ENCODE peak calls at places on chromosomes 1 and 21, in ten cellular contexts. One of them, this sample, is unnamed.

GRCh38 chr1:7595338-7595737 is 175.8 kb upstream of the VAMP3 start:
- DNase-seq in mammary epithelial cell: no peak
- DNase-seq in left ventricle myocardium inferior: no peak
- DNase-seq in right atrium auricular region: no peak
- DNase-seq in fibroblast of pulmonary artery: no peak
- DNase-seq in upper lobe of right lung: peak
- DNase-seq in brain microvascular endothelial cell: no peak
- DNase-seq in ascending aorta: no peak
- DNase-seq in A549: no peak
- DNase-seq in cardiac muscle cell: no peak
- DNase-seq in this sample: no peak

GRCh38 chr1:228104526-228105251 is 1.6 kb upstream of the C1orf35 start:
- DNase-seq in brain microvascular endothelial cell: no peak
- DNase-seq in right atrium auricular region: no peak
- DNase-seq in upper lobe of right lung: no peak
- DNase-seq in A549: no peak
- DNase-seq in ascending aorta: no peak
- DNase-seq in left ventricle myocardium inferior: no peak
- DNase-seq in mammary epithelial cell: no peak
- DNase-seq in cardiac muscle cell: no peak
- DNase-seq in fibroblast of pulmonary artery: no peak
- DNase-seq in this sample: no peak

GRCh38 chr1:76901158-76901767 is 34.0 kb downstream of the ST6GALNAC5 start:
- DNase-seq in fibroblast of pulmonary artery: peak
- DNase-seq in right atrium auricular region: no peak
- DNase-seq in left ventricle myocardium inferior: no peak
- DNase-seq in brain microvascular endothelial cell: peak
- DNase-seq in mammary epithelial cell: peak
- DNase-seq in cardiac muscle cell: peak
- DNase-seq in A549: peak
- DNase-seq in ascending aorta: no peak
- DNase-seq in upper lobe of right lung: no peak
- DNase-seq in this sample: no peak

GRCh38 chr21:31410763-31411278 is 66.8 kb upstream of the TIAM1 start:
- DNase-seq in brain microvascular endothelial cell: no peak
- DNase-seq in ascending aorta: no peak
- DNase-seq in A549: no peak
- DNase-seq in mammary epithelial cell: no peak
- DNase-seq in cardiac muscle cell: no peak
- DNase-seq in upper lobe of right lung: no peak
- DNase-seq in right atrium auricular region: no peak
- DNase-seq in fibroblast of pulmonary artery: no peak
- DNase-seq in left ventricle myocardium inferior: no peak
- DNase-seq in this sample: peak

GRCh38 chr1:219383273-219383672 is 209.6 kb downstream of the LYPLAL1 start:
- DNase-seq in brain microvascular endothelial cell: no peak
- DNase-seq in right atrium auricular region: no peak
- DNase-seq in fibroblast of pulmonary artery: no peak
- DNase-seq in left ventricle myocardium inferior: no peak
- DNase-seq in upper lobe of right lung: no peak
- DNase-seq in mammary epithelial cell: no peak
- DNase-seq in A549: no peak
- DNase-seq in cardiac muscle cell: no peak
- DNase-seq in ascending aorta: no peak
- DNase-seq in this sample: no peak

GRCh38 chr1:18900303-18900841 is 2.0 kb downstream of the ALDH4A1 start:
- DNase-seq in right atrium auricular region: no peak
- DNase-seq in A549: no peak
- DNase-seq in upper lobe of right lung: no peak
- DNase-seq in brain microvascular endothelial cell: no peak
- DNase-seq in cardiac muscle cell: peak
- DNase-seq in ascending aorta: no peak
- DNase-seq in mammary epithelial cell: no peak
- DNase-seq in left ventricle myocardium inferior: no peak
- DNase-seq in fibroblast of pulmonary artery: peak
- DNase-seq in this sample: no peak

GRCh38 chr1:189659731-189660130 is 817.9 kb downstream of the BRINP3 start:
- DNase-seq in brain microvascular endothelial cell: no peak
- DNase-seq in A549: no peak
- DNase-seq in right atrium auricular region: no peak
- DNase-seq in ascending aorta: no peak
- DNase-seq in mammary epithelial cell: peak
- DNase-seq in cardiac muscle cell: no peak
- DNase-seq in fibroblast of pulmonary artery: no peak
- DNase-seq in left ventricle myocardium inferior: no peak
- DNase-seq in upper lobe of right lung: no peak
- DNase-seq in this sample: no peak

GRCh38 chr1:206880310-206880709 is 14.9 kb downstream of the IL20 start:
- DNase-seq in mammary epithelial cell: no peak
- DNase-seq in left ventricle myocardium inferior: no peak
- DNase-seq in cardiac muscle cell: no peak
- DNase-seq in upper lobe of right lung: no peak
- DNase-seq in ascending aorta: no peak
- DNase-seq in A549: no peak
- DNase-seq in fibroblast of pulmonary artery: no peak
- DNase-seq in brain microvascular endothelial cell: no peak
- DNase-seq in right atrium auricular region: no peak
- DNase-seq in this sample: no peak

DNA sequence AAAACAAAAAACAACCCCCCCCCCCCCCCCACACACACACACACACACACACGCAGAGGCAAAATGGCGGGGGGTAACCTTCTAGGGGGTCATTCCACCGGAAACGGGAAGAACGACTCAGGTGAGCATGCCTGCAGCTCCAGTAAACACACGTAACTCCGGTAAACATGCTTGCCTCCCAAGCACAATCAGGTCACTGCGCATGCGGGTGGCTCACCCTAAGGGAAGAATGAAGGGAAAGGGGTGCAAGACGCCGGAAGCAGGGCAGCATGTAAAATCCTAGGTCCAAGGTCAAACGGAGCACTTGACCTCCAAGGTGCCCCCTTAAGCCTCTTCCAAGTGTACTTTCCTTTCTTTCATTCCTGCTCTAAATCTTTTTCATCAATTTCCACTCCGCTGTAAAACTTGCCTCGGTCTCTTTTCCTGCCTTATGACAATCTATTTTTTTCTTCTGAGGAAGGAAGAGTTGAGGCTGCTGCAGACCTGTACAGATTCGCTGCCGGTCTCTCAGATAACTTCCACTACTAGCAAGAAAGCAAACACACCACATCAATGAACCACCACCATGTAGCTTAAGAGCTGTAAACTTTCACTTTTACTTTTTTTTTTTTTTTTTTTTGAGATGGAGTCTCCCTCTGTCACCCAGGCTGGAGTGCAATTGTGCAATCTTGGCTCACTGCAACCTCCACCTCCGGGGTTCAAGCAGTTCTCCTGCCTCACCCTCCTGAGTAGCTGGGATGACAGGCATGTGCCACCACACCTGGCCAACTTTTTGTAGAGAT is 21.0 kb upstream of the CBR3 start:
- DNase-seq in upper lobe of right lung: peak
- DNase-seq in fibroblast of pulmonary artery: no peak
- DNase-seq in right atrium auricular region: no peak
- DNase-seq in brain microvascular endothelial cell: no peak
- DNase-seq in A549: no peak
- DNase-seq in ascending aorta: no peak
- DNase-seq in cardiac muscle cell: no peak
- DNase-seq in left ventricle myocardium inferior: no peak
- DNase-seq in mammary epithelial cell: no peak
- DNase-seq in this sample: no peak
- H3K4me3 ChIP-seq in upper lobe of right lung: peak
- H3K4me3 ChIP-seq in fibroblast of pulmonary artery: no peak
- H3K4me3 ChIP-seq in right atrium auricular region: no peak
- H3K4me3 ChIP-seq in brain microvascular endothelial cell: no peak
- H3K4me3 ChIP-seq in A549: peak
- H3K4me3 ChIP-seq in ascending aorta: no peak
- H3K4me3 ChIP-seq in cardiac muscle cell: no peak
- H3K4me3 ChIP-seq in left ventricle myocardium inferior: peak
- H3K4me3 ChIP-seq in mammary epithelial cell: no peak
- H3K4me3 ChIP-seq in this sample: no peak

GRCh38 chr1:61979729-61980128 is 214.9 kb upstream of the L1TD1 start:
- DNase-seq in A549: no peak
- DNase-seq in mammary epithelial cell: no peak
- DNase-seq in right atrium auricular region: no peak
- DNase-seq in ascending aorta: no peak
- DNase-seq in left ventricle myocardium inferior: no peak
- DNase-seq in brain microvascular endothelial cell: no peak
- DNase-seq in upper lobe of right lung: no peak
- DNase-seq in fibroblast of pulmonary artery: no peak
- DNase-seq in cardiac muscle cell: no peak
- DNase-seq in this sample: no peak

GRCh38 chr1:61978866-61979265 is 215.8 kb upstream of the L1TD1 start:
- DNase-seq in cardiac muscle cell: no peak
- DNase-seq in fibroblast of pulmonary artery: no peak
- DNase-seq in upper lobe of right lung: no peak
- DNase-seq in left ventricle myocardium inferior: no peak
- DNase-seq in right atrium auricular region: no peak
- DNase-seq in mammary epithelial cell: no peak
- DNase-seq in A549: no peak
- DNase-seq in brain microvascular endothelial cell: no peak
- DNase-seq in ascending aorta: no peak
- DNase-seq in this sample: no peak

GRCh38 chr1:61976566-61976965 is 218.1 kb upstream of the L1TD1 start:
- DNase-seq in mammary epithelial cell: no peak
- DNase-seq in fibroblast of pulmonary artery: no peak
- DNase-seq in brain microvascular endothelial cell: no peak
- DNase-seq in cardiac muscle cell: no peak
- DNase-seq in A549: no peak
- DNase-seq in right atrium auricular region: no peak
- DNase-seq in ascending aorta: no peak
- DNase-seq in upper lobe of right lung: no peak
- DNase-seq in left ventricle myocardium inferior: no peak
- DNase-seq in this sample: no peak

GRCh38 chr1:61973100-61973837 is 221.4 kb upstream of the L1TD1 start:
- DNase-seq in right atrium auricular region: no peak
- DNase-seq in left ventricle myocardium inferior: no peak
- DNase-seq in A549: no peak
- DNase-seq in cardiac muscle cell: no peak
- DNase-seq in ascending aorta: no peak
- DNase-seq in upper lobe of right lung: no peak
- DNase-seq in mammary epithelial cell: no peak
- DNase-seq in fibroblast of pulmonary artery: no peak
- DNase-seq in brain microvascular endothelial cell: no peak
- DNase-seq in this sample: no peak

DNA sequence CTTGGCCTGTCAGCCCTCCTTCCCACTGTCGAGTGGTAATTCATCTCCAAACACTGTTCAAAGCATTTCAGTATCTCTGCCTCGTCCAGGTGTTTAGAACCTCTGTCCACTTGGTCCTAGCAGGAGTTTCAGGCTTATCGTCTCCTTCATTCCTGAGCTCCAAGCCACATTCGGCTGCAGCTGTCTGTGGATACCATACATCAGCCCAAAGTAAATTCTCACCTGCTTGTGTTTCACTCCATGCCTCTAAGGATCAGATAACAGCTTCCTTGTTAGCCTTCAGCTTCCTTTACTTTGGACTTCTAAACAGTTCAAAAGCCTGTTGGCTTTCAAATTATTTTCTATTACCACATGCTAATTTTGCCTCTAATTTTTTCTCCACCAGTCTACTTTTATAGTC is 219.0 kb upstream of the L1TD1 start:
- DNase-seq in A549: no peak
- DNase-seq in ascending aorta: no peak
- DNase-seq in mammary epithelial cell: no peak
- DNase-seq in left ventricle myocardium inferior: no peak
- DNase-seq in brain microvascular endothelial cell: no peak
- DNase-seq in cardiac muscle cell: no peak
- DNase-seq in right atrium auricular region: no peak
- DNase-seq in upper lobe of right lung: no peak
- DNase-seq in fibroblast of pulmonary artery: no peak
- DNase-seq in this sample: no peak
- H3K4me3 ChIP-seq in A549: no peak
- H3K4me3 ChIP-seq in ascending aorta: no peak
- H3K4me3 ChIP-seq in mammary epithelial cell: no peak
- H3K4me3 ChIP-seq in left ventricle myocardium inferior: no peak
- H3K4me3 ChIP-seq in brain microvascular endothelial cell: no peak
- H3K4me3 ChIP-seq in cardiac muscle cell: no peak
- H3K4me3 ChIP-seq in right atrium auricular region: no peak
- H3K4me3 ChIP-seq in upper lobe of right lung: no peak
- H3K4me3 ChIP-seq in fibroblast of pulmonary artery: no peak
- H3K4me3 ChIP-seq in this sample: no peak

GRCh38 chr21:32494946-32495703 is 82.6 kb downstream of the EVA1C start:
- DNase-seq in A549: no peak
- DNase-seq in fibroblast of pulmonary artery: peak
- DNase-seq in cardiac muscle cell: peak
- DNase-seq in mammary epithelial cell: peak
- DNase-seq in brain microvascular endothelial cell: peak
- DNase-seq in left ventricle myocardium inferior: no peak
- DNase-seq in right atrium auricular region: no peak
- DNase-seq in upper lobe of right lung: no peak
- DNase-seq in ascending aorta: peak
- DNase-seq in this sample: peak

GRCh38 chr21:32492376-32492775 is 79.9 kb downstream of the EVA1C start:
- DNase-seq in A549: no peak
- DNase-seq in mammary epithelial cell: no peak
- DNase-seq in cardiac muscle cell: no peak
- DNase-seq in left ventricle myocardium inferior: no peak
- DNase-seq in ascending aorta: peak
- DNase-seq in upper lobe of right lung: no peak
- DNase-seq in right atrium auricular region: no peak
- DNase-seq in fibroblast of pulmonary artery: no peak
- DNase-seq in brain microvascular endothelial cell: no peak
- DNase-seq in this sample: peak

GRCh38 chr21:32499249-32500055 is 85.9 kb downstream of the TCP10L start:
- DNase-seq in left ventricle myocardium inferior: no peak
- DNase-seq in A549: no peak
- DNase-seq in brain microvascular endothelial cell: peak
- DNase-seq in ascending aorta: peak
- DNase-seq in fibroblast of pulmonary artery: peak
- DNase-seq in upper lobe of right lung: no peak
- DNase-seq in mammary epithelial cell: no peak
- DNase-seq in cardiac muscle cell: peak
- DNase-seq in right atrium auricular region: no peak
- DNase-seq in this sample: no peak

DNA sequence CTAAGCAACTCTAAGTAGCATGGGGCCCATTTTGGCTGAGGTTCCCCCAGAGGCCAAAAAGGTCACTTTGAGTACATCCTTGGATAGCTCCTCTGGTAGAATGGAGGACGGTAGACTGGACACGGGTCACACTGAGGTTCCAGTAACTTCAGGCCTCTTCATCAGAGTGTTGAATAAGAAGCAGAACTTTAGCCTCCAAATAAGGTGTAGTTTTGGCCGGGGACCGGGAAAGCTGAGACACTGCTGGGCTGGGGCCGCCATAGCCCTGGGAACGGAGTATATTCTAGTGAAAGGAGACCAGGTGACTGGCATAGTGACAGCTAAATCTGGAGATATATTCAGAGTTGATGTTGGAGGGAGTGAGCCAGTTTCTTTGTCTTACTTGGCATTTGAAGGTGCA is 84.0 kb downstream of the EVA1C start:
- DNase-seq in A549: no peak
- DNase-seq in left ventricle myocardium inferior: no peak
- DNase-seq in cardiac muscle cell: no peak
- DNase-seq in right atrium auricular region: no peak
- DNase-seq in upper lobe of right lung: no peak
- DNase-seq in mammary epithelial cell: no peak
- DNase-seq in brain microvascular endothelial cell: no peak
- DNase-seq in ascending aorta: peak
- DNase-seq in fibroblast of pulmonary artery: no peak
- DNase-seq in this sample: peak
- H3K4me3 ChIP-seq in A549: no peak
- H3K4me3 ChIP-seq in left ventricle myocardium inferior: no peak
- H3K4me3 ChIP-seq in cardiac muscle cell: no peak
- H3K4me3 ChIP-seq in right atrium auricular region: no peak
- H3K4me3 ChIP-seq in upper lobe of right lung: no peak
- H3K4me3 ChIP-seq in mammary epithelial cell: no peak
- H3K4me3 ChIP-seq in brain microvascular endothelial cell: no peak
- H3K4me3 ChIP-seq in ascending aorta: no peak
- H3K4me3 ChIP-seq in fibroblast of pulmonary artery: no peak
- H3K4me3 ChIP-seq in this sample: no peak

GRCh38 chr1:200448034-200448762 is 38.4 kb upstream of the ZNF281 start:
- DNase-seq in ascending aorta: no peak
- DNase-seq in upper lobe of right lung: no peak
- DNase-seq in brain microvascular endothelial cell: no peak
- DNase-seq in right atrium auricular region: no peak
- DNase-seq in fibroblast of pulmonary artery: no peak
- DNase-seq in cardiac muscle cell: no peak
- DNase-seq in left ventricle myocardium inferior: no peak
- DNase-seq in A549: no peak
- DNase-seq in mammary epithelial cell: no peak
- DNase-seq in this sample: no peak
- H3K4me3 ChIP-seq in ascending aorta: no peak
- H3K4me3 ChIP-seq in upper lobe of right lung: no peak
- H3K4me3 ChIP-seq in brain microvascular endothelial cell: no peak
- H3K4me3 ChIP-seq in right atrium auricular region: no peak
- H3K4me3 ChIP-seq in fibroblast of pulmonary artery: no peak
- H3K4me3 ChIP-seq in cardiac muscle cell: no peak
- H3K4me3 ChIP-seq in left ventricle myocardium inferior: no peak
- H3K4me3 ChIP-seq in A549: no peak
- H3K4me3 ChIP-seq in mammary epithelial cell: no peak
- H3K4me3 ChIP-seq in this sample: no peak